ENCODE peak calls at places on chromosomes 3 and 15, in seven cellular contexts. Z, R, J, I, O, A and D are unnamed samples.

GRCh38 chr3:121998588-121999473 is 23.2 kb downstream of the ILDR1 start:
- DNase-seq in Z (no peak), R (no peak), J (no peak), I (no peak), O (no peak), A (no peak), D (no peak)

GRCh38 chr3:181567446-181568075 is 144.2 kb upstream of the SOX2 start:
- DNase-seq in Z (no peak), R (no peak), J (no peak), I (no peak), O (no peak), A (no peak), D (peak)

GRCh38 chr15:47820047-47820779 is 102.9 kb downstream of the SEMA6D start:
- DNase-seq in Z (no peak), R (peak), J (no peak), I (no peak), O (peak), A (no peak), D (peak)

GRCh38 chr3:74267126-74267525 is 347.3 kb downstream of the CNTN3 start:
- DNase-seq in Z (no peak), R (peak), J (no peak), I (no peak), O (no peak), A (no peak), D (peak)

GRCh38 chr15:98124576-98124975 is 164.1 kb downstream of the ARRDC4 start:
- DNase-seq in Z (no peak), R (peak), J (no peak), I (no peak), O (no peak), A (no peak), D (peak)

GRCh38 chr15:24878153-24878552 is 76.6 kb upstream of the SNRPN start:
- DNase-seq in Z (peak), R (peak), J (no peak), I (peak), O (peak), A (no peak), D (peak)

GRCh38 chr3:194326192-194327029 is 24.7 kb downstream of the CPN2 start:
- DNase-seq in Z (no peak), R (peak), J (no peak), I (no peak), O (no peak), A (no peak), D (no peak)

GRCh38 chr3:126442099-126442848 is 33.4 kb downstream of the ZXDC start:
- DNase-seq in Z (peak), R (no peak), J (no peak), I (no peak), O (no peak), A (no peak), D (no peak)

GRCh38 chr3:52534281-52535183 is 875 bp upstream of the NT5DC2 start:
- DNase-seq in Z (peak), R (peak), J (no peak), I (peak), O (peak), A (no peak), D (peak)

GRCh38 chr15:59315914-59316428 is 56.7 kb downstream of the MYO1E start:
- DNase-seq in Z (no peak), R (peak), J (no peak), I (no peak), O (peak), A (peak), D (no peak)

GRCh38 chr3:66366747-66367146 is 134.1 kb downstream of the LRIG1 start:
- DNase-seq in Z (no peak), R (no peak), J (no peak), I (peak), O (no peak), A (no peak), D (no peak)

GRCh38 chr3:66365023-66365581 is 135.7 kb downstream of the LRIG1 start:
- DNase-seq in Z (no peak), R (no peak), J (no peak), I (no peak), O (no peak), A (no peak), D (no peak)

GRCh38 chr3:66371432-66371831 is 129.4 kb downstream of the LRIG1 start:
- DNase-seq in Z (no peak), R (no peak), J (no peak), I (no peak), O (no peak), A (no peak), D (no peak)

GRCh38 chr3:66370179-66370578 is 130.6 kb downstream of the LRIG1 start:
- DNase-seq in Z (peak), R (no peak), J (no peak), I (no peak), O (no peak), A (no peak), D (no peak)

GRCh38 chr3:66367979-66368378 is 132.8 kb downstream of the LRIG1 start:
- DNase-seq in Z (no peak), R (no peak), J (no peak), I (no peak), O (no peak), A (no peak), D (no peak)
- H3K4me3 ChIP-seq in Z (no peak), R (no peak), J (no peak), I (no peak), O (no peak), A (no peak), D (no peak)

DNA sequence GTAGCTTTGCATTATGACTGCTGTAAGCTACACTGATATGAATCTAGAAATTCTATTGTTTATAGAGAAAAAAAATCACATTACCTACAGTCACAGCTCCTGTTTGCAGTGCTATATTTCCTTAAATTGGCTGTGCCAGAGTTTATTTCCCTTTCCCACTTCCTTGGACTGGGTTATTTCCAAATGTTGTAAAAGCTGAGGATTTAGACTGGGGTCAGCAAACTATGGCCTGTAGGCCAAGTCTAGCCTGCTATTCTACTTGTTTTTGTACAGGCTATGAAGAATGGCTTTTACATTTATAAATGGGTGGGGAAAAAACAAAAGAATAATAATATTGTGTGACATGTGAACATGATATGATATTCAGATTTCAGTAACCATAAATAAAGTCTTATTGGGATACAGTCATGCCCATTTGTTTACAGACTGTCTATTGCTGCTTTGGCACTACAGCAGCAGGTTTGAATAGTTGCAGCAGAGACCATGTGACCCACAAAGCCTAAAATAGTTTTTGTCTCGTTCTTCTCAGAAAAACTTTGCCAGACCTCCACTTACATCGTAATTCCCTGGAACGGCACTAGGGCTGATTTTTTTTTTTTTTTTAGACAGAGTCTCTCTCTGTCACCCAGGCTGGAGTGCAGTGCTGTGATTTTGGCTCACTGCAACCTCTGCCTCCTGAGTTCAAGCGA is 7.8 kb downstream of the GLDN start:
- DNase-seq in Z (peak), R (peak), J (no peak), I (no peak), O (no peak), A (no peak), D (no peak)
- H3K4me3 ChIP-seq in Z (no peak), R (no peak), J (no peak), I (no peak), O (no peak), A (no peak), D (no peak)

DNA sequence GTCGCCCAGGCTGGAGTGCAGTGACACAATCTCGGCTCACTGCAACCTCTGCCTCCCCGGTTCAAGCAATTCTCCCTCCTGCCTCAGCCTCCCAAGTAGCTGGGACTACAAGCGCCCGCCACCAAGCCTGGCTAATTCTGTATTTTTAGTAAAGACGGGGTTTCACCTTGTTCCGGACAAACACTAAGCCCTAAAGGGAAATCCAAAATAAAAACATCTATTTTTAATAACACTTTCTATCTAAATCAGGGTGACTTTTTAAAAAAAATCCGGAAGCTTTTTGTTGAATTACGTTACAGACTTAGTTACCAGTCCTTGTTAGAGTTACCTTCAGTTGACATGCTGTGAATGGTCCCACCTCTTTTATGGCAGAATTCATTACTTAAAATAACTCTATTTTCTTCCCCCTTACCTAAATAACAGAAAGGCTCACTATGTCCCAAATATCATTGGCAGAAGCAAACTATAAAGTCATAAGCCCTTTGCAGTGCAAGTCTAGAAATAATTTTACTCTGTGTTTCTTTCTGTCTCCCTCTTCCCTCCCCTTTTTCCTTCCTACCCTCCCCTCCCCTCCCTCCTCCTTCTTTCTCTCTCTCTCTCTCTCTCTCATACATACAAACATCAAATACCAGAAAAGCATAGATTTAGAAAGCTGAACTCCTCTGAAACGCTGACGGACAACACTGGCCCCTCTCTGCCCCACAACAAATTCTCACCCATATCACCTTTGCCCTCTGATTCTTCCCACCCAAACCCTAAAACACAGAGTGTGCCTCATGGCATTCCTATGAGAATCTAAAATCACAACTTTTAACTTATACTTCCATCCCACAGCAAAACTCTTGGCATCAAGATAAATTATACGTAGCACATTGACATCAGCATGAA is 18.3 kb downstream of the THBS1 start:
- DNase-seq in Z (no peak), R (peak), J (no peak), I (no peak), O (peak), A (no peak), D (peak)
- H3K4me3 ChIP-seq in Z (no peak), R (no peak), J (no peak), I (no peak), O (no peak), A (no peak), D (no peak)

DNA sequence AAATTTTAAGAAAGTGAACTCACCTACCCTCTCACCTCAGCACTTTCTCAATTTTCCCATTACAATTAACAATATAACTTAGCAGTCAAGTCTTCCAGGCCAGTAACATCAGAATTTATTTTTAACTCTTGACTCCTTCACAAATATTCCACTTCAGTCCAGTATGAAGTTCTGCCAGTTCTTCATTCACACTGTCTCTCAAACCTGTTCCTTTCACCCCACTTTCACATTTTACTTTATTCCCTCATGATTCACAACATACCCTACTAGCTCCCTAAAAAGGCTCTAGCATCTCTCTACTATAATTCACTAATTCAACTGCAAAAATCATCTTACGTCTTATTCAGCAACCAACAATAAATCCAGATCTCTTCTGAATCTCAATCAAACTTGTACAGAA is 3.8 kb downstream of the GSK3B start:
- DNase-seq in Z (no peak), R (no peak), J (no peak), I (no peak), O (no peak), A (no peak), D (no peak)
- H3K4me3 ChIP-seq in Z (peak), R (peak), J (peak), I (peak), O (peak), A (no peak), D (peak)